ENCODE peak calls at places on chromosomes 12 and 14, in five cellular contexts. M, J, Q, B and S are unnamed samples.

GRCh38 chr14:105250986-105251385 is 2.7 kb downstream of the BTBD6 start:
- DNase-seq in M (no peak), J (no peak), Q (no peak), B (no peak), S (no peak)

GRCh38 chr12:25889185-25889584 is 69.3 kb upstream of the RASSF8 start:
- DNase-seq in M (no peak), J (no peak), Q (no peak), B (no peak), S (no peak)

GRCh38 chr14:50822501-50823042 is 8.4 kb downstream of the NIN start:
- DNase-seq in M (no peak), J (no peak), Q (no peak), B (peak), S (no peak)

GRCh38 chr12:24407884-24408283 is 458.4 kb upstream of the SOX5 start:
- DNase-seq in M (no peak), J (no peak), Q (no peak), B (no peak), S (no peak)

GRCh38 chr12:95548539-95549391 is 2.5 kb downstream of the USP44 start:
- DNase-seq in M (peak), J (peak), Q (peak), B (peak), S (no peak)

GRCh38 chr12:3520711-3521110 is 29.7 kb downstream of the PRMT8 start:
- DNase-seq in M (no peak), J (no peak), Q (no peak), B (no peak), S (no peak)

GRCh38 chr12:4153343-4153892 is 120.1 kb upstream of the CCND2 start:
- DNase-seq in M (no peak), J (no peak), Q (no peak), B (no peak), S (no peak)

GRCh38 chr12:106519587-106519986 is 63.2 kb upstream of the RFX4 start:
- DNase-seq in M (no peak), J (no peak), Q (no peak), B (peak), S (no peak)

GRCh38 chr14:83294941-83295340 is 1761.3 kb upstream of the SEL1L start:
- DNase-seq in M (no peak), J (no peak), Q (no peak), B (no peak), S (no peak)

GRCh38 chr14:26175659-26176058 is 422.2 kb downstream of the NOVA1 start:
- DNase-seq in M (peak), J (no peak), Q (no peak), B (no peak), S (no peak)

GRCh38 chr12:68225576-68226476 is at the start of gene IL26:
- DNase-seq in M (no peak), J (no peak), Q (no peak), B (no peak), S (no peak)

GRCh38 chr12:10226740-10227139 is 14.1 kb downstream of the GABARAPL1 start:
- DNase-seq in M (no peak), J (no peak), Q (no peak), B (no peak), S (no peak)

GRCh38 chr14:90402009-90402408 is 5.2 kb downstream of the CALM1 start:
- DNase-seq in M (no peak), J (no peak), Q (no peak), B (no peak), S (no peak)

GRCh38 chr14:62269204-62269603 is 507.0 kb downstream of the SNAPC1 start:
- DNase-seq in M (no peak), J (no peak), Q (no peak), B (no peak), S (no peak)

GRCh38 chr12:115451785-115452736 is 768.1 kb upstream of the TBX3 start:
- DNase-seq in M (no peak), J (no peak), Q (no peak), B (peak), S (no peak)

GRCh38 chr12:828726-829395 is 76.5 kb downstream of the WNK1 start:
- DNase-seq in M (no peak), J (no peak), Q (no peak), B (no peak), S (no peak)

GRCh38 chr12:107134558-107134957 is 41.2 kb upstream of the CRY1 start:
- DNase-seq in M (no peak), J (no peak), Q (peak), B (no peak), S (no peak)

GRCh38 chr14:25231006-25231405 is 181.1 kb upstream of the STXBP6 start:
- DNase-seq in M (no peak), J (no peak), Q (no peak), B (no peak), S (no peak)

GRCh38 chr14:65156568-65157366 is 54.5 kb upstream of the MAX start:
- DNase-seq in M (peak), J (no peak), Q (no peak), B (no peak), S (no peak)

GRCh38 chr12:50110127-50110761 is 1.8 kb upstream of the COX14 start:
- DNase-seq in M (peak), J (peak), Q (no peak), B (no peak), S (no peak)

GRCh38 chr12:98399532-98399931 is 115.9 kb upstream of the TMPO start:
- DNase-seq in M (no peak), J (peak), Q (peak), B (no peak), S (no peak)

GRCh38 chr12:29148958-29149690 is at the start of gene FAR2:
- DNase-seq in M (peak), J (peak), Q (peak), B (peak), S (no peak)

GRCh38 chr12:126772171-126772864 is 1494.7 kb upstream of the TMEM132C start:
- DNase-seq in M (no peak), J (peak), Q (no peak), B (no peak), S (peak)

GRCh38 chr12:130496516-130497120 is 158.9 kb downstream of the PIWIL1 start:
- DNase-seq in M (no peak), J (no peak), Q (no peak), B (no peak), S (no peak)

GRCh38 chr12:122610911-122611310 is 83.9 kb downstream of the KNTC1 start:
- DNase-seq in M (no peak), J (no peak), Q (no peak), B (no peak), S (no peak)

GRCh38 chr14:29320261-29320660 is 553.7 kb downstream of the FOXG1 start:
- DNase-seq in M (no peak), J (no peak), Q (no peak), B (no peak), S (no peak)

GRCh38 chr12:52120951-52121847 is 41.7 kb downstream of the SMIM41 start:
- DNase-seq in M (no peak), J (no peak), Q (no peak), B (no peak), S (no peak)

GRCh38 chr12:121894633-121895032 is 6.0 kb downstream of the PSMD9 start:
- DNase-seq in M (no peak), J (no peak), Q (no peak), B (no peak), S (no peak)

GRCh38 chr12:86698581-86698980 is 442.4 kb upstream of the MGAT4C start:
- DNase-seq in M (no peak), J (no peak), Q (no peak), B (peak), S (no peak)